ENCODE peak calls at places on chromosomes 12 and 14, in five cellular contexts. E, X, C, L and J are unnamed samples.

GRCh38 chr12:47165934-47166333 is 86.2 kb upstream of the AMIGO2 start:
- DNase-seq in E (no peak), X (no peak), C (no peak), L (no peak), J (no peak)

GRCh38 chr12:125340791-125341190 is 275.6 kb downstream of the AACS start:
- DNase-seq in E (peak; percentile 29), X (no peak), C (no peak), L (no peak), J (no peak)

GRCh38 chr14:24712374-24712773 is 78.4 kb upstream of the GZMB start:
- DNase-seq in E (no peak), X (no peak), C (no peak), L (no peak), J (no peak)

GRCh38 chr12:115569694-115570093 is 707.8 kb downstream of the MED13L start:
- DNase-seq in E (no peak), X (no peak), C (no peak), L (no peak), J (no peak)

GRCh38 chr14:81220488-81220766 is 332 bp downstream of the GTF2A1 start:
- DNase-seq in E (no peak), X (no peak), C (no peak), L (no peak), J (no peak)

GRCh38 chr14:104953896-104954656 is 24.1 kb downstream of the AHNAK2 start:
- DNase-seq in E (no peak), X (no peak), C (no peak), L (no peak), J (no peak)

GRCh38 chr12:127284021-127284420 is 982.9 kb upstream of the TMEM132C start:
- DNase-seq in E (no peak), X (no peak), C (no peak), L (no peak), J (no peak)

GRCh38 chr14:104387385-104388010 is 192.1 kb upstream of the C14orf180 start:
- DNase-seq in E (peak; percentile 16), X (no peak), C (no peak), L (peak; percentile 40), J (no peak)

GRCh38 chr12:97940105-97940504 is 477.5 kb downstream of the RMST start:
- DNase-seq in E (no peak), X (no peak), C (no peak), L (no peak), J (no peak)

GRCh38 chr14:51018521-51018920 is 74.2 kb upstream of the PYGL start:
- DNase-seq in E (no peak), X (no peak), C (no peak), L (no peak), J (no peak)

GRCh38 chr14:103361868-103362267 is 23.3 kb upstream of the MARK3 start:
- DNase-seq in E (no peak), X (no peak), C (no peak), L (no peak), J (no peak)

GRCh38 chr14:51676549-51676948 is 24.8 kb downstream of the FRMD6 start:
- DNase-seq in E (no peak), X (no peak), C (no peak), L (no peak), J (no peak)

GRCh38 chr12:64670856-64671639 is 60.8 kb downstream of the RASSF3 start:
- DNase-seq in E (no peak), X (no peak), C (no peak), L (peak; percentile 74), J (no peak)

GRCh38 chr12:32505546-32505945 is 106.2 kb downstream of the FGD4 start:
- DNase-seq in E (no peak), X (no peak), C (no peak), L (no peak), J (no peak)

GRCh38 chr14:80754696-80755095 is 186.8 kb downstream of the CEP128 start:
- DNase-seq in E (no peak), X (no peak), C (no peak), L (no peak), J (no peak)

GRCh38 chr12:19373569-19373968 is 65.7 kb upstream of the AEBP2 start:
- DNase-seq in E (no peak), X (no peak), C (no peak), L (no peak), J (no peak)

GRCh38 chr12:94152292-94153083 is 4.1 kb downstream of the PLXNC1 start:
- DNase-seq in E (no peak), X (no peak), C (no peak), L (no peak), J (no peak)

GRCh38 chr12:85923767-85924331 is 49.8 kb downstream of the NTS start:
- DNase-seq in E (no peak), X (no peak), C (no peak), L (no peak), J (no peak)

GRCh38 chr12:40215977-40216376 is 8.8 kb upstream of the LRRK2 start:
- DNase-seq in E (no peak), X (no peak), C (no peak), L (no peak), J (no peak)

GRCh38 chr12:67517181-67517887 is 131.2 kb upstream of the DYRK2 start:
- DNase-seq in E (no peak), X (no peak), C (no peak), L (no peak), J (peak; percentile 40)

GRCh38 chr14:31280132-31280870 is 72.7 kb upstream of the HECTD1 start:
- DNase-seq in E (no peak), X (no peak), C (no peak), L (no peak), J (no peak)

GRCh38 chr14:95265106-95266094 is 54.3 kb downstream of the CLMN start:
- DNase-seq in E (no peak), X (peak; percentile 12), C (no peak), L (peak; percentile 81), J (peak; percentile 65)

GRCh38 chr12:49347307-49348237 is 884 bp downstream of the DNAJC22 start:
- DNase-seq in E (peak; percentile 82), X (no peak), C (no peak), L (peak; percentile 90), J (peak; percentile 100)
- TF ChIP-seq POLR2A in E (no peak), X (no peak), C (no peak), L (peak; percentile 56), J (peak; percentile 51)

DNA sequence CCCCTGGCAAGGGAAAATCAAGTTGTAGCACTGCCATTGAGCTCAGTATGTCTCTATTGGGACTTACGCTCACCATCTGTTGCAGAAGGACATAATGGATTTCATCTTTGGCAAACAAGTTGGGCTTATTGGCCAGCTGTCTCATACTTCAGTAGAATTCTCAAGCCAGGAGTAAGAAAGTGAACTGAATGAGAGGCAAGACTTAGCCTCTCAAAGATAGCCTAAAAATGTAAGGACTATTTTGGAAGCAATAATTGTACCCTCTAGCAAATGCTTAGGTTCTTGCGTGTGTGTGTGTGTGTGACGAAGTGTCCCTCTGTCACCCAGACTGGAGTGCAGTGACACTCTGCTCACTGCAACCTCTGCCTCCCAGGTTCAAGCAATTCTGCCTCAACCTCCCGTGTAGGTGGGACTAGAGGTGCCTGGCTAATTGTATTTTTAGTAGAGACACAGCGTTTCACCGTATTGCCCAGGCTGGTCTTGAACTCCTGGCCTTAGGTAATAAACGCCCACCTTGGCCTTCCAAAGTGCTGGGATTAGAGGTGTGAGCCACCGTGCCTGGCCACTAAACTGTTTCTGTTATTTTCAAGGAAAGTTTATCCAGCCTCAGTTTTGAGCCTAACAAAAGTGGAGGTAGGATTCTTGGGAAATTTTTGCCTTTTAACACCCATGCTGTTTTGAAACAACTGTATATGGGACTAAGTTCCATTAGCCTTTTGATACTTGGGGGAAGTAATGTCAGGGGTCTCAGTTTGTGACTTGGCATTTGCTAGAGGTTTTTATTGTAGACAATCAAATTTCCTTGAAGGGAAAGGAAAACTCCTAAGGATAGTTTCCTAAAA is 7.0 kb downstream of the HNRNPA1 start:
- DNase-seq in E (no peak), X (no peak), C (no peak), L (no peak), J (no peak)
- TF ChIP-seq POLR2A in E (no peak), X (no peak), C (no peak), L (no peak), J (no peak)

DNA sequence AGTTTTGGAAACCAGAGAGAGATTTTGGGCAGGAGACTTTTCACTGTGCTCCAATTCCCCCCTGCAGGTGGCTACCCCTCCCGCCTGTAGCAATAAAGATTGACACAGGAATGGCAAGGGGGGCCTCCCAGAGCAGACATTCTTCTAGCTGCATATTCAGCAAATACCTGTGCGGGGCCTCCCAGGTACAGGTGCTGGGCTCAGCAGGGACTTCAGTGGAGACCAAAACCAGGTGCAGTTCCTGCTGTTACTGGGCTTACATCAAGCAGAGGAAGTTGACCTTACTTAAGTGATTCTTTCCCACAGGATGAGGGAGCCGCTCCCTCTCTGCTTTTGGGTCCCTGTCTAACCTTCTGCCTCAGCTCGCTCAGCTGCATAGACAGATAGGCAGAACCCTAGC is 365.0 kb downstream of the CACNA1C start:
- DNase-seq in E (no peak), X (no peak), C (no peak), L (no peak), J (no peak)
- TF ChIP-seq POLR2A in E (no peak), X (no peak), C (no peak), L (no peak), J (no peak)

DNA sequence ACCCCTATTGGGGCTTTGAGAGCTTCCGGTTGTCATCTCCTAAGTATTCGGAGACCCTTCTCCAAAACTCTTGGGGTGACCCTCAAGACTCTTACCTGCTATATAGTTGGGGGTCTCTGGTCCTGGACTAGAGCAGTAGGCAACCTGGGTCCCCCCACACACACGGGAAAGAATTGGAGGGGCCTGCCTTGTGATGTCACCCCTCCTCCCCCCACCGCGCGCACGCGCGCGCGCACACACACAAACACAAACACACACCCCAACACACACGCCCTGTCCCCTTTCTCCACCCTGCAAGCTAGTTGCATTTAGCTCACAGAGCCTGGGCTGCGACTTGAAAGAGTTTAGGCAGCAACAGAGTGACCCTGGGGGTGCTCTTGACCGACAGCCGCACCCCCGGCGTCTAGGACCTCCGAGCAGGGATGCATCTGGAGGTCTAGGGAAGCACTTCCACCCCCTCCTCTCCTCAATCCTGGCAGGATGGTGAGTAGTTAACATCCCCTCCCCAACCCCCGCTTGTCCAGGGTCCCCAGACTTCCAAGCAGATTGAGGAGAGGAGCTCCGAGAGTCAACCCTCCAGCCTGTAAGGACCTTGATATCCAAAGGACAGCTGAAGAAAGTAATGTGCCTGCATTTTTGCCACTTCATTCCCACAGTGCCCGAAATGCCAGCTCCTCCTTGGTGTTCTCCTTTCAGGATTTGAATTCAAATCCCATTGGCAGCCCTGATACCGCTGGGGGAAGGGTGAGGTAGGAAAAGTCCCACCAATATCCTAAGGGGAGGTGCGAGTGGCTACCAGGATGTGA is 1.4 kb upstream of the DNAJC14 start:
- DNase-seq in E (peak; percentile 77), X (peak; percentile 29), C (no peak), L (peak; percentile 84), J (no peak)
- TF ChIP-seq POLR2A in E (no peak), X (peak; percentile 53), C (no peak), L (peak; percentile 7), J (no peak)

DNA sequence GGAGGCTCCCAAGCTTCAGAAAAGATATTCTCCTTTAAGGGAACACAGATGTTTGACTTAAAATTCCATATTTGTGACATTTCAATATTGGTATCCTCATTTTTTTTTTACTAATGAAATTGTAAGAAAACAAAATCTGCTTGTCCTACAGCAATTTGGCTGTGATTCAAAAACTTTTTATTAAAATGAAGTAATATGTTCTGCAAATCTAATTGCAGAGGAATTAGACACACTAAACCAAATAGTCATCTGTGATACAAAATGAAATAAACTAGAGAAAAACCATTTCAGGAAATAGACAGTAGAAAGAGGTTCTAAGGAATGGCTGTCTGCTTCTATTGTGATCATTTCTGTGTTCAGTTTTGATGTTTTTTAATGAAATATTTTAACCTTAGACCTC is 50.1 kb upstream of the HIF1A start:
- DNase-seq in E (no peak), X (no peak), C (no peak), L (no peak), J (no peak)
- TF ChIP-seq POLR2A in E (no peak), X (no peak), C (no peak), L (no peak), J (no peak)

GRCh38 chr12:49633703-49634311 is 10.4 kb downstream of the PRPF40B start:
- DNase-seq in E (no peak), X (no peak), C (no peak), L (peak; percentile 39), J (no peak)
- TF ChIP-seq POLR2A in E (no peak), X (no peak), C (no peak), L (no peak), J (no peak)